ENCODE peak calls at places on chromosomes 1 and 21, in eight cellular contexts. G, D, T, B, V, L, M and K are unnamed samples.

GRCh38 chr1:54681396-54681795 is 34.3 kb upstream of the TTC4 start:
- DNase-seq in G (no peak), D (peak), T (no peak), B (no peak), V (peak), L (no peak), M (no peak), K (no peak)

GRCh38 chr1:50620680-50621329 is 197.6 kb upstream of the DMRTA2 start:
- DNase-seq in G (no peak), D (no peak), T (no peak), B (no peak), V (peak), L (peak), M (no peak), K (peak)

GRCh38 chr1:32944180-32944579 is 20.4 kb downstream of the RNF19B start:
- DNase-seq in G (no peak), D (no peak), T (no peak), B (no peak), V (no peak), L (no peak), M (no peak), K (no peak)

GRCh38 chr1:46718340-46718726 is 581 bp downstream of the EFCAB14 start:
- DNase-seq in G (no peak), D (no peak), T (no peak), B (no peak), V (no peak), L (no peak), M (no peak), K (no peak)

GRCh38 chr1:21149862-21150432 is 26.8 kb downstream of the EIF4G3 start:
- DNase-seq in G (no peak), D (peak), T (no peak), B (peak), V (peak), L (no peak), M (no peak), K (no peak)

GRCh38 chr1:59151860-59152259 is 145.0 kb upstream of the FGGY start:
- DNase-seq in G (no peak), D (no peak), T (no peak), B (no peak), V (no peak), L (no peak), M (no peak), K (no peak)

GRCh38 chr1:209435654-209436566 is 147.6 kb upstream of the CAMK1G start:
- DNase-seq in G (no peak), D (peak), T (no peak), B (peak), V (peak), L (peak), M (peak), K (peak)

GRCh38 chr1:14696766-14697165 is 98.3 kb downstream of the KAZN start:
- DNase-seq in G (no peak), D (no peak), T (no peak), B (no peak), V (no peak), L (no peak), M (no peak), K (no peak)

GRCh38 chr21:46142581-46143473 is 12.6 kb downstream of the FTCD start:
- DNase-seq in G (peak), D (no peak), T (no peak), B (peak), V (no peak), L (no peak), M (no peak), K (no peak)

GRCh38 chr1:3174487-3175247 is 105.7 kb downstream of the PRDM16 start:
- DNase-seq in G (peak), D (no peak), T (no peak), B (peak), V (no peak), L (peak), M (peak), K (peak)

GRCh38 chr1:10867914-10868598 is 71.6 kb upstream of the CASZ1 start:
- DNase-seq in G (no peak), D (peak), T (no peak), B (no peak), V (no peak), L (no peak), M (no peak), K (no peak)

GRCh38 chr1:41862411-41863221 is 56.1 kb downstream of the HIVEP3 start:
- DNase-seq in G (no peak), D (no peak), T (no peak), B (no peak), V (peak), L (no peak), M (no peak), K (no peak)

GRCh38 chr1:205805082-205805711 is 7.8 kb downstream of the SLC41A1 start:
- DNase-seq in G (no peak), D (no peak), T (no peak), B (no peak), V (no peak), L (no peak), M (no peak), K (no peak)

GRCh38 chr1:218439541-218440295 is 94.6 kb downstream of the TGFB2 start:
- DNase-seq in G (no peak), D (no peak), T (no peak), B (peak), V (peak), L (no peak), M (no peak), K (no peak)

GRCh38 chr1:55214214-55214902 is 806 bp downstream of the USP24 start:
- DNase-seq in G (peak), D (peak), T (no peak), B (peak), V (peak), L (peak), M (peak), K (no peak)

GRCh38 chr21:34990842-34991241 is 58.3 kb downstream of the RUNX1 start:
- DNase-seq in G (no peak), D (no peak), T (no peak), B (no peak), V (no peak), L (no peak), M (no peak), K (peak)

GRCh38 chr1:240831191-240831631 is 219.3 kb upstream of the GREM2 start:
- DNase-seq in G (no peak), D (no peak), T (no peak), B (no peak), V (no peak), L (no peak), M (no peak), K (no peak)

GRCh38 chr1:20090641-20091040 is 20.6 kb downstream of the PLA2G5 start:
- DNase-seq in G (no peak), D (no peak), T (no peak), B (no peak), V (no peak), L (no peak), M (no peak), K (no peak)

GRCh38 chr1:207892764-207893163 is 18.2 kb downstream of the CD34 start:
- DNase-seq in G (no peak), D (no peak), T (no peak), B (no peak), V (no peak), L (peak), M (no peak), K (no peak)

GRCh38 chr1:234502785-234503184 is 23.8 kb upstream of the TARBP1 start:
- DNase-seq in G (no peak), D (no peak), T (no peak), B (no peak), V (no peak), L (no peak), M (no peak), K (no peak)

GRCh38 chr1:78035121-78035520 is 10.6 kb upstream of the GIPC2 start:
- DNase-seq in G (no peak), D (no peak), T (no peak), B (no peak), V (no peak), L (no peak), M (no peak), K (no peak)

GRCh38 chr1:54111624-54112023 is 41.2 kb downstream of the CDCP2 start:
- DNase-seq in G (no peak), D (no peak), T (peak), B (no peak), V (no peak), L (no peak), M (no peak), K (no peak)

GRCh38 chr1:53626576-53626975 is 112.4 kb downstream of the GLIS1 start:
- DNase-seq in G (no peak), D (no peak), T (peak), B (no peak), V (no peak), L (no peak), M (no peak), K (peak)

GRCh38 chr1:228794810-228795209 is 59.5 kb downstream of the RHOU start:
- DNase-seq in G (no peak), D (no peak), T (no peak), B (no peak), V (no peak), L (no peak), M (no peak), K (no peak)

GRCh38 chr1:85585845-85586244 is 5.3 kb downstream of the CCN1 start:
- DNase-seq in G (no peak), D (no peak), T (no peak), B (no peak), V (no peak), L (no peak), M (peak), K (peak)

GRCh38 chr1:160978510-160978927 is 23.9 kb upstream of the ITLN2 start:
- DNase-seq in G (peak), D (no peak), T (no peak), B (no peak), V (peak), L (peak), M (no peak), K (no peak)

GRCh38 chr1:57218487-57219079 is 205.3 kb downstream of the DAB1 start:
- DNase-seq in G (no peak), D (peak), T (no peak), B (no peak), V (no peak), L (no peak), M (no peak), K (no peak)

GRCh38 chr1:105872761-105873286 is 1183.7 kb upstream of the PRMT6 start:
- DNase-seq in G (no peak), D (no peak), T (no peak), B (no peak), V (no peak), L (no peak), M (no peak), K (no peak)

GRCh38 chr1:203684077-203684476 is 57.4 kb downstream of the ATP2B4 start:
- DNase-seq in G (no peak), D (no peak), T (no peak), B (no peak), V (no peak), L (no peak), M (no peak), K (no peak)

GRCh38 chr21:31557421-31557955 is 102.0 kb upstream of the SOD1 start:
- DNase-seq in G (no peak), D (peak), T (no peak), B (no peak), V (no peak), L (peak), M (no peak), K (peak)

GRCh38 chr21:31558839-31559367 is 100.6 kb upstream of the SOD1 start:
- DNase-seq in G (peak), D (peak), T (no peak), B (peak), V (peak), L (peak), M (peak), K (peak)

GRCh38 chr21:31557956-31558838 is 101.3 kb upstream of the SOD1 start:
- DNase-seq in G (no peak), D (peak), T (no peak), B (no peak), V (no peak), L (no peak), M (no peak), K (peak)

GRCh38 chr21:31560479-31560878 is 99.0 kb upstream of the SOD1 start:
- DNase-seq in G (no peak), D (no peak), T (no peak), B (no peak), V (no peak), L (no peak), M (no peak), K (no peak)

DNA sequence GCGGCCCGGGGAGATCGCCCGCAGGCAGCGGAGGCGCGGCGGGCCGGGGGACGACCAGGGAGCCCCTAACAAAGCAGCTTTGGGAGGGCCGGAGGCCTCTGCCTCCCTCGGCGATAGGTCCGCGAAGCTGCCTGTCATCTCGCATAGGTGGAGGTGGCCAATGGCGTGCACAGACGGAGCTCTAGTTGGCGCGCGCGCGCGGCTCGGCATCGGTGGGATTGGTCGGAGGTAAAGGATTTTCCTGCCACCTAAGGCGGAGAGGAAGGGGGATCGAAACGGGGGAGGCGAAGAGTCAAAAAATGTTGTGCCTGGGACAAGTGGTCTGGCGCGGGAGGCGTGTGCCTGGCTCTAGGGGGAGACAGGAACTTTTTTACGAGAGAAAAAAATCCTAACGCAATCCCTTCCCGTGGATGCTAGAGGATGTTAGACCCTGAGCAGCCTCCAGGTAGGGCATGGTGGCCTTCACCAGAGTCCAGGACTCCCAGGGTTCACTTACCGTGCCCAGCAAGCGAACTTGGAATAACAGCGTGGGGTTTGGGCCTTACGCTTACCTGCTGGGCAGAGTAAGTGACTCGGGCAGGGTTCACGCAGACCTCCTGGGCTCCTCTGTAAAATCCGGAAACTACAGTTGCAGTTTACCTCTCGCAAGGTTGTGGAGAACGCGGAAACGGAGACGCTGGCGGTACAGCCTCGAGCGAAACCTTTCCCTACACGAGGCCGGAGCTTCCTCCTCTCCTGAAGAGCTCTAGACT is 99.9 kb upstream of the SOD1 start:
- DNase-seq in G (peak), D (peak), T (peak), B (peak), V (peak), L (peak), M (peak), K (peak)
- H3K4me3 ChIP-seq in G (peak), D (peak), T (peak), B (peak), V (peak), L (peak), M (peak), K (peak)

GRCh38 chr21:36415375-36415774 is 30.2 kb downstream of the CHAF1B start:
- DNase-seq in G (no peak), D (no peak), T (no peak), B (no peak), V (no peak), L (no peak), M (no peak), K (no peak)

GRCh38 chr21:36420571-36421339 is 35.6 kb downstream of the CHAF1B start:
- DNase-seq in G (no peak), D (no peak), T (no peak), B (no peak), V (no peak), L (no peak), M (no peak), K (no peak)

GRCh38 chr21:36422279-36423098 is 37.3 kb downstream of the CHAF1B start:
- DNase-seq in G (no peak), D (peak), T (no peak), B (no peak), V (peak), L (peak), M (peak), K (peak)

GRCh38 chr21:36419996-36420395 is 34.8 kb downstream of the CHAF1B start:
- DNase-seq in G (peak), D (peak), T (peak), B (peak), V (peak), L (peak), M (peak), K (peak)

GRCh38 chr21:36419241-36419640 is 34.0 kb downstream of the CHAF1B start:
- DNase-seq in G (no peak), D (no peak), T (no peak), B (no peak), V (no peak), L (no peak), M (no peak), K (no peak)
- TF ChIP-seq CTCF in G (no peak), D (no peak), T (no peak), B (no peak), V (no peak), L (no peak), M (no peak), K (no peak)

GRCh38 chr21:14119038-14119437 is 91.7 kb downstream of the LIPI start:
- DNase-seq in G (no peak), D (no peak), T (no peak), B (no peak), V (peak), L (no peak), M (no peak), K (no peak)

GRCh38 chr21:14116080-14116481 is 94.7 kb downstream of the LIPI start:
- DNase-seq in G (no peak), D (no peak), T (no peak), B (no peak), V (no peak), L (no peak), M (no peak), K (no peak)

GRCh38 chr21:14120091-14120734 is 90.5 kb downstream of the LIPI start:
- DNase-seq in G (no peak), D (peak), T (no peak), B (no peak), V (peak), L (peak), M (peak), K (peak)

GRCh38 chr21:14115646-14116045 is 95.1 kb downstream of the LIPI start:
- DNase-seq in G (no peak), D (no peak), T (no peak), B (no peak), V (no peak), L (no peak), M (no peak), K (no peak)

DNA sequence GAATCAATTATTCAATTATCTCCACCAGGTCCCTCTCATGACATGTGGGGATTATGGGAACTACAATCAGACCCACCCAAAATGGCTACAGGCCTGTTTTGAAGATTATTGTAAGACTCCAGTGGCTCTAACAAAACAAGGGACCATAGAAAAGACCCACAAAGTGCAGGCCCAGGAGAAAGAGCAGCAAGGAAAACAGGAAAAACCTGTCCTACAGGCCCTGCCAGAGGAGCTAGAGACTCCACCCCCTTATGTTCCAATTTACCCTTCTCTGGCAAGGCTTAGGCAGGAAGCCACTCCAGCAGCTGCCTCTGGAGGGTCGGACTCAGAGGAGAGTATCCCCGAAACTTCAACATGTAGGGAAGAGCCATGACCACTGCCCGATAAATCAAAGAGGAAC is 96.5 kb downstream of the LIPI start:
- DNase-seq in G (no peak), D (no peak), T (no peak), B (no peak), V (no peak), L (no peak), M (no peak), K (no peak)
- TF ChIP-seq EP300 in G (no peak), D (no peak), T (no peak), B (no peak), V (no peak), L (no peak), M (no peak), K (no peak)

DNA sequence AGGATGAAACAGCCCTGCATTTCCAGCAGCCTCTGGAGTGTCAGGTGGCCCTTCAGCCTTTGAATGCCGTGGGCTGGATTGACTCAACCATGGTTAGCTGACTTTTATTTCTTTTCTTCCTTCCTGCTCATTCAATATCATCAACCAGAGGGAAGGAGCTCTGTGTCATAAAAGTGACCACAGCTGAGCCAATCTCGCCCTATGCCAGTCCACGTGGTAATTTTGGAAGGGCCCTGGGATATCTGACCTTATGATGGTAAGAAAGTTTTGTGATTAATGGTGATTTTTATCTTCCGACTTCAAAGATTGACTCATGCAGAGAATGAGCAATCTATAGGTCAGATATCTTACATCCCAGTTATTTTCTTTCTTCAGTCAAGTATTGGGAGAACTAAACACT is 170.3 kb downstream of the ZC3H11B start:
- DNase-seq in G (no peak), D (no peak), T (no peak), B (no peak), V (no peak), L (no peak), M (no peak), K (no peak)
- H3K4me3 ChIP-seq in G (no peak), D (no peak), T (no peak), B (no peak), V (no peak), L (no peak), M (no peak), K (no peak)